ENCODE peak calls at places on chromosomes 12 and 14, in nine cellular contexts. One of them, this sample, is unnamed.

GRCh38 chr14:74546416-74546815 is 52.9 kb downstream of the ISCA2 start:
- DNase-seq in AG20443: no peak
- DNase-seq in T-helper 1 cell: no peak
- DNase-seq in lower leg skin: no peak
- DNase-seq in stimulated activated CD8-positive, alpha-beta memory T cell treated with anti-CD3 and anti-CD28 coated beads, Interleukin-4, amount 100 ng/mL, for 24 hours: no peak
- DNase-seq in EL: no peak
- DNase-seq in naive B cell: no peak
- DNase-seq in H9: no peak
- DNase-seq in GM10248: no peak
- DNase-seq in this sample: no peak

GRCh38 chr12:132495629-132496207 is 5.8 kb downstream of the FBRSL1 start:
- DNase-seq in AG20443: no peak
- DNase-seq in T-helper 1 cell: no peak
- DNase-seq in lower leg skin: no peak
- DNase-seq in stimulated activated CD8-positive, alpha-beta memory T cell treated with anti-CD3 and anti-CD28 coated beads, Interleukin-4, amount 100 ng/mL, for 24 hours: no peak
- DNase-seq in EL: no peak
- DNase-seq in naive B cell: no peak
- DNase-seq in H9: no peak
- DNase-seq in GM10248: no peak
- DNase-seq in this sample: no peak

GRCh38 chr14:70514168-70515069 is 20.4 kb downstream of the ADAM20 start:
- DNase-seq in AG20443: no peak
- DNase-seq in T-helper 1 cell: no peak
- DNase-seq in lower leg skin: no peak
- DNase-seq in stimulated activated CD8-positive, alpha-beta memory T cell treated with anti-CD3 and anti-CD28 coated beads, Interleukin-4, amount 100 ng/mL, for 24 hours: no peak
- DNase-seq in EL: no peak
- DNase-seq in naive B cell: no peak
- DNase-seq in H9: no peak
- DNase-seq in GM10248: no peak
- DNase-seq in this sample: no peak

GRCh38 chr14:20477211-20477876 is 8.1 kb downstream of the PNP start:
- DNase-seq in AG20443: no peak
- DNase-seq in T-helper 1 cell: peak
- DNase-seq in lower leg skin: no peak
- DNase-seq in stimulated activated CD8-positive, alpha-beta memory T cell treated with anti-CD3 and anti-CD28 coated beads, Interleukin-4, amount 100 ng/mL, for 24 hours: no peak
- DNase-seq in EL: peak
- DNase-seq in naive B cell: peak
- DNase-seq in H9: no peak
- DNase-seq in GM10248: no peak
- DNase-seq in this sample: no peak

GRCh38 chr14:94663965-94664704 is 51.9 kb downstream of the SERPINA3 start:
- DNase-seq in AG20443: no peak
- DNase-seq in T-helper 1 cell: no peak
- DNase-seq in lower leg skin: no peak
- DNase-seq in stimulated activated CD8-positive, alpha-beta memory T cell treated with anti-CD3 and anti-CD28 coated beads, Interleukin-4, amount 100 ng/mL, for 24 hours: no peak
- DNase-seq in EL: no peak
- DNase-seq in naive B cell: no peak
- DNase-seq in H9: no peak
- DNase-seq in GM10248: no peak
- DNase-seq in this sample: no peak

GRCh38 chr12:2551514-2551913 is 243.3 kb upstream of the FKBP4 start:
- DNase-seq in AG20443: no peak
- DNase-seq in T-helper 1 cell: no peak
- DNase-seq in lower leg skin: no peak
- DNase-seq in stimulated activated CD8-positive, alpha-beta memory T cell treated with anti-CD3 and anti-CD28 coated beads, Interleukin-4, amount 100 ng/mL, for 24 hours: no peak
- DNase-seq in EL: no peak
- DNase-seq in naive B cell: no peak
- DNase-seq in H9: no peak
- DNase-seq in GM10248: no peak
- DNase-seq in this sample: no peak

GRCh38 chr12:11707535-11707934 is 58.1 kb downstream of the ETV6 start:
- DNase-seq in AG20443: no peak
- DNase-seq in T-helper 1 cell: no peak
- DNase-seq in lower leg skin: no peak
- DNase-seq in stimulated activated CD8-positive, alpha-beta memory T cell treated with anti-CD3 and anti-CD28 coated beads, Interleukin-4, amount 100 ng/mL, for 24 hours: no peak
- DNase-seq in EL: no peak
- DNase-seq in naive B cell: no peak
- DNase-seq in H9: no peak
- DNase-seq in GM10248: no peak
- DNase-seq in this sample: no peak

GRCh38 chr12:116099664-116100432 is 177.6 kb downstream of the MED13L start:
- DNase-seq in AG20443: no peak
- DNase-seq in T-helper 1 cell: no peak
- DNase-seq in lower leg skin: no peak
- DNase-seq in stimulated activated CD8-positive, alpha-beta memory T cell treated with anti-CD3 and anti-CD28 coated beads, Interleukin-4, amount 100 ng/mL, for 24 hours: no peak
- DNase-seq in EL: no peak
- DNase-seq in naive B cell: no peak
- DNase-seq in H9: no peak
- DNase-seq in GM10248: no peak
- DNase-seq in this sample: no peak

GRCh38 chr14:33184587-33184986 is 245.9 kb downstream of the NPAS3 start:
- DNase-seq in AG20443: peak
- DNase-seq in T-helper 1 cell: no peak
- DNase-seq in lower leg skin: no peak
- DNase-seq in stimulated activated CD8-positive, alpha-beta memory T cell treated with anti-CD3 and anti-CD28 coated beads, Interleukin-4, amount 100 ng/mL, for 24 hours: no peak
- DNase-seq in EL: peak
- DNase-seq in naive B cell: no peak
- DNase-seq in H9: no peak
- DNase-seq in GM10248: no peak
- DNase-seq in this sample: no peak

GRCh38 chr14:55354500-55354899 is 57.1 kb downstream of the ATG14 start:
- DNase-seq in AG20443: peak
- DNase-seq in T-helper 1 cell: peak
- DNase-seq in lower leg skin: peak
- DNase-seq in stimulated activated CD8-positive, alpha-beta memory T cell treated with anti-CD3 and anti-CD28 coated beads, Interleukin-4, amount 100 ng/mL, for 24 hours: peak
- DNase-seq in EL: peak
- DNase-seq in naive B cell: peak
- DNase-seq in H9: peak
- DNase-seq in GM10248: peak
- DNase-seq in this sample: peak

GRCh38 chr14:105491366-105492006 is 440 bp downstream of the TEDC1 start:
- DNase-seq in AG20443: peak
- DNase-seq in T-helper 1 cell: peak
- DNase-seq in lower leg skin: peak
- DNase-seq in stimulated activated CD8-positive, alpha-beta memory T cell treated with anti-CD3 and anti-CD28 coated beads, Interleukin-4, amount 100 ng/mL, for 24 hours: peak
- DNase-seq in EL: peak
- DNase-seq in naive B cell: peak
- DNase-seq in H9: peak
- DNase-seq in GM10248: peak
- DNase-seq in this sample: peak

This sample was measured in GM19239.